ENCODE peak calls at places on chromosome 7, in six cellular contexts. G is tibial artery, U is H9, W is GOT3, T is HFF-Myc, S is psoas muscle. C is an unnamed sample.

GRCh38 chr7:13551503-13551902 is 438.0 kb downstream of the ETV1 start:
- DNase-seq in G (no peak), U (no peak), W (no peak), T (no peak), S (no peak), C (no peak)

GRCh38 chr7:82234457-82235049 is 209.0 kb downstream of the CACNA2D1 start:
- DNase-seq in G (no peak), U (no peak), W (no peak), T (peak), S (no peak), C (no peak)

GRCh38 chr7:128136215-128136597 is 104.9 kb upstream of the LEP start:
- DNase-seq in G (no peak), U (peak), W (no peak), T (no peak), S (no peak), C (no peak)

GRCh38 chr7:26681819-26682418 is 182.5 kb downstream of the SKAP2 start:
- DNase-seq in G (no peak), U (no peak), W (no peak), T (no peak), S (no peak), C (no peak)

GRCh38 chr7:24821045-24821853 is 64.0 kb upstream of the GSDME start:
- DNase-seq in G (no peak), U (no peak), W (peak), T (peak), S (peak), C (peak)

GRCh38 chr7:41503438-41503837 is 199.5 kb downstream of the INHBA start:
- DNase-seq in G (no peak), U (no peak), W (no peak), T (no peak), S (no peak), C (no peak)

GRCh38 chr7:150874401-150875198 is 22.3 kb downstream of the AOC1 start:
- DNase-seq in G (no peak), U (no peak), W (no peak), T (no peak), S (no peak), C (no peak)

GRCh38 chr7:84781838-84782237 is 405.0 kb downstream of the SEMA3D start:
- DNase-seq in G (no peak), U (no peak), W (no peak), T (no peak), S (no peak), C (no peak)

GRCh38 chr7:80725181-80725611 is 86.8 kb downstream of the CD36 start:
- DNase-seq in G (no peak), U (no peak), W (no peak), T (no peak), S (no peak), C (no peak)

GRCh38 chr7:103821105-103821504 is 168.4 kb downstream of the RELN start:
- DNase-seq in G (no peak), U (no peak), W (no peak), T (no peak), S (no peak), C (no peak)

GRCh38 chr7:96303686-96304443 is 18.0 kb downstream of the SLC25A13 start:
- DNase-seq in G (no peak), U (no peak), W (no peak), T (no peak), S (no peak), C (no peak)

GRCh38 chr7:102288285-102288930 is 1.7 kb downstream of the SH2B2 start:
- DNase-seq in G (no peak), U (no peak), W (no peak), T (no peak), S (no peak), C (peak)

GRCh38 chr7:66970310-66970709 is 25.1 kb downstream of the SBDS start:
- DNase-seq in G (no peak), U (peak), W (no peak), T (no peak), S (no peak), C (no peak)